ENCODE peak calls at places on chromosomes 2 and 18, in eight cellular contexts. V, S, K, U, L, Z, Y and N are unnamed samples. For H3K4me1, the result is how much of the 10 kb centered on the place peaks cover.

GRCh38 chr2:144372484-144373195 is 147.3 kb downstream of the ZEB2 start:
- DNase-seq in V (no peak), S (no peak), K (no peak), U (no peak), L (no peak), Z (no peak), Y (no peak), N (no peak)

GRCh38 chr2:7014201-7014640 is 97.0 kb downstream of the RNF144A start:
- DNase-seq in V (no peak), S (no peak), K (no peak), U (no peak), L (no peak), Z (no peak), Y (peak), N (no peak)

GRCh38 chr2:189412330-189412953 is 28.8 kb upstream of the WDR75 start:
- DNase-seq in V (no peak), S (peak), K (no peak), U (no peak), L (peak), Z (no peak), Y (peak), N (no peak)

GRCh38 chr2:205767617-205768016 is 85.3 kb downstream of the NRP2 start:
- DNase-seq in V (no peak), S (no peak), K (no peak), U (no peak), L (no peak), Z (no peak), Y (no peak), N (no peak)

GRCh38 chr2:195559431-195559914 is 97.6 kb upstream of the SLC39A10 start:
- DNase-seq in V (peak), S (no peak), K (no peak), U (peak), L (peak), Z (no peak), Y (no peak), N (peak)

GRCh38 chr18:54327818-54328217 is 29.8 kb downstream of the STARD6 start:
- DNase-seq in V (no peak), S (no peak), K (no peak), U (no peak), L (no peak), Z (no peak), Y (no peak), N (no peak)

GRCh38 chr2:88070055-88070454 is 2.4 kb downstream of the SMYD1 start:
- DNase-seq in V (no peak), S (no peak), K (no peak), U (no peak), L (no peak), Z (no peak), Y (no peak), N (no peak)

GRCh38 chr2:71614976-71615768 is 161.8 kb downstream of the DYSF start:
- DNase-seq in V (no peak), S (no peak), K (peak), U (no peak), L (peak), Z (peak), Y (no peak), N (peak)

GRCh38 chr2:72139871-72140620 is 7.6 kb downstream of the CYP26B1 start:
- DNase-seq in V (no peak), S (no peak), K (no peak), U (no peak), L (peak), Z (peak), Y (no peak), N (peak)

GRCh38 chr2:10448646-10449480 is 736 bp upstream of the ODC1 start:
- DNase-seq in V (peak), S (peak), K (peak), U (peak), L (peak), Z (no peak), Y (peak), N (no peak)

GRCh38 chr2:53600835-53601234 is 166.8 kb upstream of the CHAC2 start:
- DNase-seq in V (no peak), S (no peak), K (no peak), U (no peak), L (no peak), Z (no peak), Y (no peak), N (no peak)

GRCh38 chr18:46278481-46279465 is 174.6 kb downstream of the HAUS1 start:
- DNase-seq in V (no peak), S (no peak), K (no peak), U (no peak), L (no peak), Z (no peak), Y (no peak), N (no peak)

GRCh38 chr18:25298853-25299274 is 53.1 kb downstream of the ZNF521 start:
- DNase-seq in V (no peak), S (no peak), K (no peak), U (no peak), L (no peak), Z (peak), Y (no peak), N (peak)

GRCh38 chr2:157355618-157356017 is 30.0 kb upstream of the ERMN start:
- DNase-seq in V (no peak), S (no peak), K (no peak), U (no peak), L (no peak), Z (no peak), Y (no peak), N (no peak)

GRCh38 chr2:190663348-190663747 is 14.5 kb downstream of the NAB1 start:
- DNase-seq in V (no peak), S (no peak), K (no peak), U (no peak), L (no peak), Z (no peak), Y (no peak), N (no peak)

GRCh38 chr2:226556050-226556449 is 243.6 kb downstream of the IRS1 start:
- DNase-seq in V (no peak), S (no peak), K (no peak), U (no peak), L (no peak), Z (no peak), Y (no peak), N (no peak)

GRCh38 chr2:85905187-85905666 is 16.4 kb upstream of the ST3GAL5 start:
- DNase-seq in V (no peak), S (no peak), K (no peak), U (no peak), L (no peak), Z (no peak), Y (peak), N (no peak)

GRCh38 chr2:120871881-120872620 is 136.4 kb downstream of the GLI2 start:
- DNase-seq in V (no peak), S (no peak), K (peak), U (no peak), L (no peak), Z (no peak), Y (no peak), N (no peak)

GRCh38 chr18:48036641-48037421 is 106.4 kb upstream of the SMAD2 start:
- DNase-seq in V (no peak), S (no peak), K (no peak), U (no peak), L (no peak), Z (no peak), Y (no peak), N (no peak)

GRCh38 chr2:131417886-131418285 is 53.9 kb upstream of the RAB6D start:
- DNase-seq in V (no peak), S (no peak), K (no peak), U (no peak), L (no peak), Z (no peak), Y (no peak), N (no peak)

GRCh38 chr2:164622338-164623106 is 1.2 kb upstream of the GRB14 start:
- DNase-seq in V (no peak), S (no peak), K (no peak), U (no peak), L (no peak), Z (peak), Y (peak), N (no peak)

GRCh38 chr2:119289642-119290041 is 66.0 kb downstream of the STEAP3 start:
- DNase-seq in V (no peak), S (no peak), K (no peak), U (no peak), L (no peak), Z (no peak), Y (no peak), N (no peak)

GRCh38 chr2:119290859-119291587 is 67.4 kb downstream of the STEAP3 start:
- DNase-seq in V (no peak), S (peak), K (peak), U (no peak), L (peak), Z (peak), Y (peak), N (peak)

GRCh38 chr2:119286661-119287060 is 63.0 kb downstream of the STEAP3 start:
- DNase-seq in V (no peak), S (no peak), K (no peak), U (no peak), L (no peak), Z (no peak), Y (no peak), N (no peak)

GRCh38 chr2:119289093-119289492 is 65.5 kb downstream of the STEAP3 start:
- DNase-seq in V (no peak), S (no peak), K (no peak), U (no peak), L (no peak), Z (no peak), Y (no peak), N (no peak)

DNA sequence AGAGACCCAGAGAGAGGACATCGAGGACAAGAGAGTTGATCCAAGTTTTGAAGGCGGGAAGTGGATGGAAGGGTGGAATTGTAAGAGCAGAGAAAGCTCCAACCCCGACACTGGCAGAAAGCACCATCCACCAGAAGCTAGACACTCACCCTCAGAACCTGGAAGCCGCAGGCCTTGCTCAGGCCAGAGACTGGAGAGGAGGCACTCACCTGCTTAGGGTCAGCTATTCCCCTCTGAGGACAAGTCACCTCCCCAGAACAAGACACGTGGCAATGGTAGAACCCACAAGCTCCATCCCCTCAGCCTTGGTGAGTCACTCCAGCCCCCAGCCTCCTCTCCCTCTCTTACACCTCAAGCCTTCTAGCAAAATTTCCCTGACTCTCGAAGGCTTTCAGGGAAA is 64.9 kb downstream of the STEAP3 start:
- DNase-seq in V (no peak), S (no peak), K (no peak), U (no peak), L (no peak), Z (no peak), Y (no peak), N (no peak)
- H3K27ac ChIP-seq in V (no peak), S (no peak), K (no peak), U (no peak), L (no peak), Z (no peak), Y (no peak), N (no peak)

GRCh38 chr2:179252439-179252838 is 12.2 kb downstream of the SESTD1 start:
- DNase-seq in V (no peak), S (no peak), K (no peak), U (no peak), L (no peak), Z (no peak), Y (no peak), N (no peak)
- H3K4me3 ChIP-seq in V (no peak), S (no peak), K (no peak), U (peak), L (no peak), Z (no peak), Y (no peak), N (no peak)

GRCh38 chr2:46306320-46306719 is 9.1 kb downstream of the EPAS1 start:
- DNase-seq in V (no peak), S (no peak), K (no peak), U (no peak), L (no peak), Z (no peak), Y (no peak), N (no peak)

GRCh38 chr2:46309052-46309953 is 12.1 kb downstream of the EPAS1 start:
- DNase-seq in V (no peak), S (no peak), K (no peak), U (no peak), L (no peak), Z (no peak), Y (no peak), N (no peak)

GRCh38 chr2:46308629-46309028 is 11.4 kb downstream of the EPAS1 start:
- DNase-seq in V (no peak), S (no peak), K (no peak), U (no peak), L (no peak), Z (no peak), Y (no peak), N (no peak)

GRCh38 chr2:46306988-46307655 is 9.9 kb downstream of the EPAS1 start:
- DNase-seq in V (no peak), S (no peak), K (no peak), U (no peak), L (peak), Z (no peak), Y (no peak), N (peak)

GRCh38 chr2:46308081-46308480 is 10.9 kb downstream of the EPAS1 start:
- DNase-seq in V (no peak), S (no peak), K (no peak), U (no peak), L (no peak), Z (no peak), Y (no peak), N (no peak)
- H3K4me1 ChIP-seq in V (under half), S (under half), K (half or more), U (under half), L (under half), Z (half or more), Y (under half), N (half or more)

DNA sequence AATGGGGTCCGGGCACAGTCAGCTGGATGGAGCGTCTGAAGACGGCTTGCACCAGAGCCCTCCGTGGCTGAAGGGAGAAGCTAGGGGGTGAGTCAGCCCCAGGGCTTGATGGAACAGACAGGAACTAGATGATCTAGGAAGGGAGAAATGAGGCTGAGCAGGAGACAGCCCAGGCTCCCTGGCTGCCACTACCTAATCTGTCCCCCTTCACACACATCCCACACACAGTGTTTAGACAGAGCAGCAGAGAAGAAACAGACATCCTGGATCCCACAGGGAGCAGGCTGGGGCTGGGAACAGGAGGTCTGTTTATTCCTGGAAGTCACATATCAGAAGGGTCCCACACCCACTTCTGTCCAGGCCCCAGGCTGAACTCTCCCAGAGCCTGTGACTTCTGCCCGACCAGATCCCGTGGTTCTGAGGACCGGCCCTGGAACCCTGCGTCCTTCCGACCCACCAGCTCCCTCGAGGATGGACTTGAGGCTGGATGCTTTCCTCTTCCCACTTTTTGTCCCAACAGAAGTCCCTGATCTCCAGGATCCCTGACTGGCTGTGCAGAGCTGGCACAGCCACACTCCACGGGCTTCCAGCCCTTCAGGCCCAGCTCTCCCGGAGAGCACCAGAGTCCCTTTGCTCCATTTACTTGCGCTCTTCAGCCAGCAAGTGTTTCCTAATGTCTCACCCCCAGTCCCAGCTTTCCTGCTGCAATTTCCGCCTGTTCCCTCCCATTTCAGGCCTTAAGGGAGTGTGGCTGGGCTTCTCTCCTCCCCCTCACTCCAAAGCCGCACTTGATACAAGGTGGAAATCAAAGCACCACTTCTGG is 1.5 kb upstream of the GPBAR1 start:
- DNase-seq in V (no peak), S (no peak), K (peak), U (no peak), L (no peak), Z (no peak), Y (no peak), N (peak)
- H3K27ac ChIP-seq in V (no peak), S (no peak), K (peak), U (no peak), L (peak), Z (peak), Y (no peak), N (peak)

GRCh38 chr2:62462211-62462610 is 43.8 kb downstream of the TMEM17 start:
- DNase-seq in V (no peak), S (no peak), K (no peak), U (no peak), L (no peak), Z (no peak), Y (no peak), N (no peak)

GRCh38 chr2:62466501-62466854 is 39.5 kb downstream of the TMEM17 start:
- DNase-seq in V (no peak), S (no peak), K (no peak), U (no peak), L (no peak), Z (no peak), Y (no peak), N (no peak)

GRCh38 chr2:62465039-62465740 is 40.8 kb downstream of the TMEM17 start:
- DNase-seq in V (no peak), S (no peak), K (no peak), U (no peak), L (no peak), Z (no peak), Y (no peak), N (no peak)

GRCh38 chr2:62465741-62466500 is 40.1 kb downstream of the TMEM17 start:
- DNase-seq in V (no peak), S (no peak), K (no peak), U (no peak), L (no peak), Z (no peak), Y (peak), N (no peak)

GRCh38 chr2:62464608-62465007 is 41.4 kb downstream of the TMEM17 start:
- DNase-seq in V (no peak), S (no peak), K (no peak), U (no peak), L (no peak), Z (no peak), Y (no peak), N (no peak)
- H3K4me3 ChIP-seq in V (no peak), S (no peak), K (no peak), U (no peak), L (no peak), Z (no peak), Y (no peak), N (no peak)

GRCh38 chr2:69201243-69201642 is 185.8 kb downstream of the GFPT1 start:
- DNase-seq in V (no peak), S (no peak), K (no peak), U (no peak), L (no peak), Z (no peak), Y (no peak), N (no peak)
- H3K4me1 ChIP-seq in V (under half), S (under half), K (under half), U (under half), L (under half), Z (under half), Y (under half), N (under half)